ENCODE peak calls at places on chromosome 4, in nine cellular contexts. L, Y, X, D, B, M, K, Q and V are unnamed samples.

GRCh38 chr4:120680647-120681228 is 241.8 kb downstream of the PRDM5 start:
- DNase-seq in L (no peak), Y (no peak), X (no peak), D (no peak), B (no peak), M (no peak), K (no peak), Q (no peak), V (no peak)

GRCh38 chr4:172142331-172142738 is 329.1 kb downstream of the GALNTL6 start:
- DNase-seq in L (peak; percentile 21), Y (no peak), X (no peak), D (no peak), B (no peak), M (no peak), K (no peak), Q (no peak), V (no peak)

GRCh38 chr4:5158825-5159224 is 107.5 kb downstream of the STK32B start:
- DNase-seq in L (no peak), Y (no peak), X (no peak), D (no peak), B (no peak), M (no peak), K (no peak), Q (no peak), V (no peak)

GRCh38 chr4:15162465-15163283 is 160.4 kb downstream of the CPEB2 start:
- DNase-seq in L (peak; percentile 68), Y (no peak), X (no peak), D (no peak), B (no peak), M (no peak), K (no peak), Q (no peak), V (no peak)

GRCh38 chr4:103786014-103786413 is 66.2 kb upstream of the TACR3 start:
- DNase-seq in L (peak; percentile 26), Y (peak; percentile 74), X (no peak), D (no peak), B (no peak), M (no peak), K (no peak), Q (peak; percentile 68), V (peak; percentile 57)

GRCh38 chr4:12973522-12973921 is 510.6 kb downstream of the RAB28 start:
- DNase-seq in L (no peak), Y (no peak), X (no peak), D (no peak), B (no peak), M (no peak), K (no peak), Q (no peak), V (no peak)

GRCh38 chr4:151031831-151032605 is 16.9 kb upstream of the LRBA start:
- DNase-seq in L (peak; percentile 46), Y (no peak), X (no peak), D (no peak), B (no peak), M (no peak), K (no peak), Q (no peak), V (no peak)

GRCh38 chr4:63492515-63492914 is 916.7 kb downstream of the TECRL start:
- DNase-seq in L (no peak), Y (no peak), X (no peak), D (no peak), B (no peak), M (no peak), K (no peak), Q (peak; percentile 36), V (no peak)

GRCh38 chr4:73213917-73214663 is 44.5 kb downstream of the ANKRD17 start:
- DNase-seq in L (peak; percentile 60), Y (no peak), X (no peak), D (no peak), B (no peak), M (no peak), K (no peak), Q (no peak), V (no peak)

GRCh38 chr4:58600290-58600689 is 1490.1 kb upstream of the IGFBP7 start:
- DNase-seq in L (no peak), Y (no peak), X (no peak), D (no peak), B (no peak), M (no peak), K (no peak), Q (no peak), V (no peak)

DNA sequence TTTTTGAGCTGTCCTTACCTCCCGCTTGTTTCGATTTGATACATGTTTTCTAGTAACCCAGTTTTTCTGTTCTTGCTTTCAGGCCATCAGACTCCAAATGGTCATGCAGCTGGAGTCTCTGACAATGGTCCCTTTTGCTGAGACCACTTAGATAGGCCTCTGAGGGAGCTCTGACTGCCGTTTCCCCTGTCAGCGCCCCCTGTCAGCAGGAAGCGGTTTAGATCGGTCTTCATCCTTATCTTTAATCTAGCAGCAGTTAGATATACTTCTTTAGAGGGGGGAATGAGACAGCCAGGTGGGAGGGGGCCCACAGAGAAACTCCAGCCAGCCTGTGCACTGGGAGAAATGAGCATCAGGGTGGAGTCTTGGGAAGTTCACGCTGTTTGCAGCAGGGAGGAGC is 457.9 kb downstream of the GPAT3 start:
- DNase-seq in L (no peak), Y (peak; percentile 69), X (no peak), D (no peak), B (no peak), M (no peak), K (no peak), Q (peak; percentile 84), V (peak; percentile 23)
- TF ChIP-seq CTCF in L (no peak), Y (peak; percentile 73), X (no peak), D (no peak), B (no peak), M (no peak), K (no peak), Q (peak; percentile 77), V (peak; percentile 32)

DNA sequence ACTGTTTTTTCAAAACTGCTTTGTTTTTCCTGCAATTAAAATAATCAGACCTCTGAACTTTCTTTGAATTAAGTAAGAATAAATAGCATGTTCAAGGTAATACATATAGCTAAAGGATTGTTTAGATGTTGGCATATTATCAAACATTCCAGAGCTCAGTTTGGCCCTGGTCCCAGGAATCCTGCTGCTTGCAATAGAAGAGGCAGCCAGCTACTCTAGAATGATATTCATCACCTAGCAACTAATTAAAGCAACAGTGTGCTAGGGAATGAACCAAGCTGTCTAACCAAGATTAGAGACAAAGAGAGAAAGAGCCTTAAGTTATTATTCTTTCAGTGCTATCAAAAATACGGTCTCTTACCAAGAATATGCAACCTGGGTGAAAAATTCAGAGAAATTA is 460.9 kb downstream of the GABRG1 start:
- DNase-seq in L (peak; percentile 82), Y (peak; percentile 13), X (no peak), D (peak; percentile 40), B (no peak), M (no peak), K (no peak), Q (no peak), V (no peak)
- H3K4me3 ChIP-seq in L (no peak overlapping the region), Y (no peak overlapping the region), X (no peak overlapping the region), D (no peak overlapping the region), B (no peak overlapping the region), M (no peak overlapping the region), K (no peak overlapping the region), Q (no peak overlapping the region), V (no peak overlapping the region)

GRCh38 chr4:24655971-24656370 is 71.6 kb upstream of the DHX15 start:
- DNase-seq in L (peak; percentile 21), Y (no peak), X (no peak), D (no peak), B (no peak), M (no peak), K (no peak), Q (peak; percentile 58), V (no peak)

GRCh38 chr4:24650849-24651248 is 66.5 kb upstream of the DHX15 start:
- DNase-seq in L (no peak), Y (no peak), X (no peak), D (no peak), B (no peak), M (no peak), K (no peak), Q (no peak), V (no peak)

GRCh38 chr4:24655326-24655725 is 71.0 kb upstream of the DHX15 start:
- DNase-seq in L (no peak), Y (no peak), X (no peak), D (no peak), B (no peak), M (no peak), K (no peak), Q (no peak), V (no peak)

GRCh38 chr4:24646777-24647460 is 62.6 kb upstream of the DHX15 start:
- DNase-seq in L (peak; percentile 56), Y (no peak), X (no peak), D (no peak), B (no peak), M (no peak), K (no peak), Q (no peak), V (no peak)

GRCh38 chr4:24651266-24651665 is 66.9 kb upstream of the DHX15 start:
- DNase-seq in L (no peak), Y (no peak), X (no peak), D (no peak), B (no peak), M (no peak), K (no peak), Q (no peak), V (no peak)
- H3K27me3 ChIP-seq in L (no peaks in the 10 kb centered on the region), Y (no peaks in the 10 kb centered on the region), X (peaks cover 65% of the 10 kb centered on the region), D (no peaks in the 10 kb centered on the region), B (no peaks in the 10 kb centered on the region), M (no peaks in the 10 kb centered on the region), K (no peaks in the 10 kb centered on the region), Q (no peaks in the 10 kb centered on the region), V (no peaks in the 10 kb centered on the region)

GRCh38 chr4:146124023-146124680 is 51.4 kb upstream of the LSM6 start:
- DNase-seq in L (peak; percentile 11), Y (peak; percentile 23), X (no peak), D (no peak), B (no peak), M (no peak), K (no peak), Q (peak; percentile 83), V (no peak)

GRCh38 chr4:146121757-146122156 is 53.8 kb upstream of the LSM6 start:
- DNase-seq in L (peak; percentile 28), Y (no peak), X (no peak), D (no peak), B (no peak), M (no peak), K (no peak), Q (no peak), V (no peak)

GRCh38 chr4:146122398-146122797 is 53.1 kb upstream of the LSM6 start:
- DNase-seq in L (no peak), Y (no peak), X (no peak), D (no peak), B (no peak), M (no peak), K (no peak), Q (no peak), V (no peak)

GRCh38 chr4:146123231-146123630 is 52.3 kb upstream of the LSM6 start:
- DNase-seq in L (no peak), Y (no peak), X (no peak), D (no peak), B (no peak), M (no peak), K (no peak), Q (no peak), V (no peak)

DNA sequence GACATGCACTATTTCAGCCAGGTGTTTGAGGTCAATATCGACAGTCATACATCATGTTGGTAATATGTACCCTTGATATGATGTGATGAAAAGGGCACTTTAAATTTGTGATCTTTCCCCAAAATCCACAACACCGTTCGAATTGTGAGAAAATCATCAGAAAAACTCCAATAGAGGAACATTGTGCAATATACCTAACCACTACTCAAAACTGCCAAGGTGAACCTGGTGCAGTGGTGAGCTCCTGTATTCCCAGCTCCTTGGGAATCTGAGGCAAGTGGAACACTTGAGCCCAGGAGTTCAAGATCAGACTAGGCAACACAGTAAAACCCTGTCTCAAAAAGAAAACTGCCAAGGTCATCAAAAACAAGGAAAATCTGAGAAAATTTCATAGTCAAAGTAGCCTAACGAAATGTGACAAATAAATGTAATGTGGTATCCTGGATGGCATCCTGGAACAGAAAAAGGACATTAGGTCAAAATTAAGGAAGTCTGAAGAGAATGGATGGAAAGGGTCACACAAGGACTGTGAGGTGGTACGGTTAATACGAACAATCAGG is 55.6 kb upstream of the LSM6 start:
- DNase-seq in L (no peak), Y (no peak), X (no peak), D (no peak), B (no peak), M (no peak), K (no peak), Q (no peak), V (no peak)
- TF ChIP-seq CTCF in L (no peak), Y (no peak), X (no peak), D (no peak), B (no peak), M (no peak), K (no peak), Q (no peak), V (no peak)